ENCODE peak calls at places on chromosomes 12 and 14, in seven cellular contexts. One of them, this sample, is unnamed.

GRCh38 chr12:123526542-123527080 is 6.9 kb downstream of the RILPL1 start:
- DNase-seq in GM23338: no peak
- DNase-seq in tibial nerve: no peak
- DNase-seq in fibroblast of lung: no peak
- DNase-seq in heart left ventricle: no peak
- DNase-seq in cardiac muscle cell: no peak
- DNase-seq in HCT116: no peak
- DNase-seq in this sample: no peak

GRCh38 chr12:20214286-20214685 is 154.1 kb upstream of the PDE3A start:
- DNase-seq in HCT116: no peak
- DNase-seq in heart left ventricle: no peak
- DNase-seq in GM23338: no peak
- DNase-seq in cardiac muscle cell: no peak
- DNase-seq in tibial nerve: no peak
- DNase-seq in fibroblast of lung: peak; percentile 88
- DNase-seq in this sample: no peak

GRCh38 chr12:46492471-46493351 is 120.1 kb upstream of the SLC38A2 start:
- DNase-seq in GM23338: no peak
- DNase-seq in tibial nerve: no peak
- DNase-seq in fibroblast of lung: peak; percentile 92
- DNase-seq in cardiac muscle cell: no peak
- DNase-seq in heart left ventricle: no peak
- DNase-seq in HCT116: peak; percentile 85
- DNase-seq in this sample: no peak

GRCh38 chr12:125314051-125314882 is 249.0 kb downstream of the AACS start:
- DNase-seq in GM23338: peak; percentile 56
- DNase-seq in fibroblast of lung: no peak
- DNase-seq in heart left ventricle: no peak
- DNase-seq in cardiac muscle cell: no peak
- DNase-seq in tibial nerve: no peak
- DNase-seq in HCT116: no peak
- DNase-seq in this sample: no peak

GRCh38 chr12:98939350-98939749 is 294.3 kb downstream of the APAF1 start:
- DNase-seq in heart left ventricle: no peak
- DNase-seq in fibroblast of lung: peak; percentile 43
- DNase-seq in GM23338: peak; percentile 75
- DNase-seq in HCT116: peak; percentile 22
- DNase-seq in tibial nerve: no peak
- DNase-seq in cardiac muscle cell: peak; percentile 40
- DNase-seq in this sample: no peak

GRCh38 chr12:124848621-124849380 is 14.9 kb downstream of the SCARB1 start:
- DNase-seq in heart left ventricle: no peak
- DNase-seq in fibroblast of lung: no peak
- DNase-seq in HCT116: no peak
- DNase-seq in tibial nerve: no peak
- DNase-seq in cardiac muscle cell: no peak
- DNase-seq in GM23338: no peak
- DNase-seq in this sample: no peak

GRCh38 chr12:1234073-1234472 is 243.1 kb downstream of the ERC1 start:
- DNase-seq in cardiac muscle cell: peak; percentile 14
- DNase-seq in GM23338: no peak
- DNase-seq in fibroblast of lung: peak; percentile 47
- DNase-seq in tibial nerve: no peak
- DNase-seq in HCT116: no peak
- DNase-seq in heart left ventricle: no peak
- DNase-seq in this sample: no peak

GRCh38 chr14:30875788-30876053 is 1.4 kb downstream of the COCH start:
- DNase-seq in HCT116: no peak
- DNase-seq in cardiac muscle cell: no peak
- DNase-seq in fibroblast of lung: no peak
- DNase-seq in tibial nerve: no peak
- DNase-seq in heart left ventricle: no peak
- DNase-seq in GM23338: peak; percentile 48
- DNase-seq in this sample: no peak

GRCh38 chr14:104892517-104893434 is 27.7 kb downstream of the CEP170B start:
- DNase-seq in HCT116: no peak
- DNase-seq in cardiac muscle cell: no peak
- DNase-seq in tibial nerve: no peak
- DNase-seq in fibroblast of lung: no peak
- DNase-seq in heart left ventricle: no peak
- DNase-seq in GM23338: no peak
- DNase-seq in this sample: no peak

GRCh38 chr14:102927346-102927877 is 4.9 kb downstream of the AMN start:
- DNase-seq in heart left ventricle: peak; percentile 56
- DNase-seq in tibial nerve: no peak
- DNase-seq in fibroblast of lung: no peak
- DNase-seq in HCT116: peak; percentile 39
- DNase-seq in cardiac muscle cell: no peak
- DNase-seq in GM23338: peak; percentile 47
- DNase-seq in this sample: no peak

GRCh38 chr14:86838363-86838762 is 1154.6 kb downstream of the GALC start:
- DNase-seq in GM23338: no peak
- DNase-seq in fibroblast of lung: peak; percentile 24
- DNase-seq in tibial nerve: no peak
- DNase-seq in HCT116: no peak
- DNase-seq in cardiac muscle cell: no peak
- DNase-seq in heart left ventricle: no peak
- DNase-seq in this sample: no peak

GRCh38 chr12:111268738-111269572 is 99.9 kb downstream of the PHETA1 start:
- DNase-seq in cardiac muscle cell: no peak
- DNase-seq in tibial nerve: no peak
- DNase-seq in heart left ventricle: no peak
- DNase-seq in GM23338: peak; percentile 71
- DNase-seq in HCT116: peak; percentile 6
- DNase-seq in fibroblast of lung: no peak
- DNase-seq in this sample: no peak

GRCh38 chr12:129186952-129187351 is 333.7 kb downstream of the GLT1D1 start:
- DNase-seq in fibroblast of lung: no peak
- DNase-seq in GM23338: peak; percentile 40
- DNase-seq in tibial nerve: no peak
- DNase-seq in cardiac muscle cell: no peak
- DNase-seq in heart left ventricle: no peak
- DNase-seq in HCT116: no peak
- DNase-seq in this sample: no peak

GRCh38 chr12:21989819-21990412 is 48.7 kb upstream of the ABCC9 start:
- DNase-seq in fibroblast of lung: peak; percentile 74
- DNase-seq in tibial nerve: peak; percentile 22
- DNase-seq in heart left ventricle: no peak
- DNase-seq in cardiac muscle cell: peak; percentile 15
- DNase-seq in HCT116: peak; percentile 13
- DNase-seq in GM23338: peak; percentile 25
- DNase-seq in this sample: no peak

GRCh38 chr14:101365329-101366158 is 195.8 kb upstream of the DIO3 start:
- DNase-seq in HCT116: no peak
- DNase-seq in GM23338: no peak
- DNase-seq in heart left ventricle: no peak
- DNase-seq in tibial nerve: peak; percentile 36
- DNase-seq in fibroblast of lung: peak; percentile 3
- DNase-seq in cardiac muscle cell: no peak
- DNase-seq in this sample: no peak

GRCh38 chr12:130422676-130423075 is 85.0 kb downstream of the PIWIL1 start:
- DNase-seq in fibroblast of lung: no peak
- DNase-seq in heart left ventricle: no peak
- DNase-seq in HCT116: no peak
- DNase-seq in GM23338: no peak
- DNase-seq in cardiac muscle cell: no peak
- DNase-seq in tibial nerve: no peak
- DNase-seq in this sample: no peak

GRCh38 chr12:15996254-15996653 is 85.1 kb downstream of the DERA start:
- DNase-seq in fibroblast of lung: peak; percentile 19
- DNase-seq in heart left ventricle: no peak
- DNase-seq in cardiac muscle cell: peak; percentile 37
- DNase-seq in HCT116: no peak
- DNase-seq in GM23338: peak; percentile 50
- DNase-seq in tibial nerve: no peak
- DNase-seq in this sample: no peak

GRCh38 chr12:20018406-20018805 is 349.9 kb upstream of the PDE3A start:
- DNase-seq in cardiac muscle cell: no peak
- DNase-seq in GM23338: no peak
- DNase-seq in fibroblast of lung: no peak
- DNase-seq in HCT116: no peak
- DNase-seq in tibial nerve: no peak
- DNase-seq in heart left ventricle: no peak
- DNase-seq in this sample: no peak

GRCh38 chr12:114579389-114579788 is 104.6 kb downstream of the TBX3 start:
- DNase-seq in tibial nerve: no peak
- DNase-seq in HCT116: no peak
- DNase-seq in fibroblast of lung: no peak
- DNase-seq in GM23338: no peak
- DNase-seq in heart left ventricle: no peak
- DNase-seq in cardiac muscle cell: no peak
- DNase-seq in this sample: no peak

GRCh38 chr12:10131101-10131632 is 1.2 kb upstream of the CLEC7A start:
- DNase-seq in fibroblast of lung: no peak
- DNase-seq in heart left ventricle: no peak
- DNase-seq in tibial nerve: no peak
- DNase-seq in HCT116: no peak
- DNase-seq in GM23338: no peak
- DNase-seq in cardiac muscle cell: peak; percentile 47
- DNase-seq in this sample: no peak

GRCh38 chr12:10126401-10126800 is 3.6 kb downstream of the CLEC7A start:
- DNase-seq in fibroblast of lung: no peak
- DNase-seq in HCT116: no peak
- DNase-seq in heart left ventricle: no peak
- DNase-seq in tibial nerve: no peak
- DNase-seq in GM23338: no peak
- DNase-seq in cardiac muscle cell: no peak
- DNase-seq in this sample: no peak

GRCh38 chr12:10132971-10133370 is 3.0 kb upstream of the CLEC7A start:
- DNase-seq in fibroblast of lung: no peak
- DNase-seq in tibial nerve: no peak
- DNase-seq in heart left ventricle: no peak
- DNase-seq in GM23338: peak; percentile 32
- DNase-seq in cardiac muscle cell: no peak
- DNase-seq in HCT116: no peak
- DNase-seq in this sample: no peak

GRCh38 chr12:10128687-10129086 is 1.3 kb downstream of the CLEC7A start:
- DNase-seq in tibial nerve: peak; percentile 53
- DNase-seq in fibroblast of lung: no peak
- DNase-seq in HCT116: no peak
- DNase-seq in GM23338: no peak
- DNase-seq in cardiac muscle cell: no peak
- DNase-seq in heart left ventricle: no peak
- DNase-seq in this sample: no peak

GRCh38 chr12:10130042-10130441 is at the start of gene CLEC7A:
- DNase-seq in heart left ventricle: no peak
- DNase-seq in GM23338: no peak
- DNase-seq in tibial nerve: no peak
- DNase-seq in fibroblast of lung: no peak
- DNase-seq in HCT116: no peak
- DNase-seq in cardiac muscle cell: no peak
- DNase-seq in this sample: no peak
- H3K27ac ChIP-seq in heart left ventricle: peak within 1 kb of the TSS; percentile 65
- H3K27ac ChIP-seq in GM23338: no peak within 1 kb of the TSS
- H3K27ac ChIP-seq in tibial nerve: peak within 1 kb of the TSS; percentile 34
- H3K27ac ChIP-seq in fibroblast of lung: no peak within 1 kb of the TSS
- H3K27ac ChIP-seq in HCT116: no peak within 1 kb of the TSS
- H3K27ac ChIP-seq in cardiac muscle cell: no peak within 1 kb of the TSS
- H3K27ac ChIP-seq in this sample: no peak within 1 kb of the TSS

DNA sequence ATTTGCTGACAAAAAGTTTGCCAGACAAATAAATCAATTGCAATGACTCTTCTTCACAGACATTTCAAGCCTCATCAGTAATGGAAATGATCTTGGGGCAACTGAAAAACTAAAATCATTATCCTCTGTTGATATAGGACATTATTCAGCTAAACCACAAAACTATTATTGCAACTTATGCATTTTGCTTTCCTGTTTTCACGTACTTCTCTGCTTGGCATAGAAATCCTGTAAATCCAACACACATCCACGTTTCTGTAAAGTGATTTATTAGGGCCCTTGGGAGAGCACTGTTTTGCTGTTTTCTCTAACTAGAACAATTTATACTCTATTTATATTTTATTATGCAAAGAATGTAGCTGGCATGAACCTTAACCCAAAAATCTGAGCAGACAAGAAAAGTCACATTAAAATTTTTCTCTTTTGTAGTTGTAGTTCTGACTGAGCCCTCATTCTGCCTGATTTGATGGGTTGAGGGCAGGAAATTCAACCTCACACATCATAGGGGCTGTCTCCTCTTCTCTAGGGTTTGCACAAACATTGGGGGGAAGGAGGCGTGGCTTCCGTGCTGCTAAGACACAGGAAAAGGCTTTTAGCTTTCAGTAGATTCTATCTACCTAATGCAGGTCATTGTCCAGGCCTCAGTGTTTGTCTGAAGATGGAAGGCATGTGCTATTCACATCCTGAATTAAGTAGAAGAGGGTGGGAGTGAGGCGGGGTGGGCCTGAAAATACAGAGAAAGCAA is 11.5 kb upstream of the NUP107 start:
- DNase-seq in tibial nerve: peak; percentile 11
- DNase-seq in fibroblast of lung: no peak
- DNase-seq in heart left ventricle: no peak
- DNase-seq in cardiac muscle cell: no peak
- DNase-seq in HCT116: no peak
- DNase-seq in GM23338: peak; percentile 43
- DNase-seq in this sample: no peak
- H3K27ac ChIP-seq in tibial nerve: peak overlapping the region; percentile 37
- H3K27ac ChIP-seq in fibroblast of lung: no peak overlapping the region
- H3K27ac ChIP-seq in heart left ventricle: no peak overlapping the region
- H3K27ac ChIP-seq in cardiac muscle cell: no peak overlapping the region
- H3K27ac ChIP-seq in HCT116: no peak overlapping the region
- H3K27ac ChIP-seq in GM23338: peak overlapping the region; percentile 56
- H3K27ac ChIP-seq in this sample: no peak overlapping the region

DNA sequence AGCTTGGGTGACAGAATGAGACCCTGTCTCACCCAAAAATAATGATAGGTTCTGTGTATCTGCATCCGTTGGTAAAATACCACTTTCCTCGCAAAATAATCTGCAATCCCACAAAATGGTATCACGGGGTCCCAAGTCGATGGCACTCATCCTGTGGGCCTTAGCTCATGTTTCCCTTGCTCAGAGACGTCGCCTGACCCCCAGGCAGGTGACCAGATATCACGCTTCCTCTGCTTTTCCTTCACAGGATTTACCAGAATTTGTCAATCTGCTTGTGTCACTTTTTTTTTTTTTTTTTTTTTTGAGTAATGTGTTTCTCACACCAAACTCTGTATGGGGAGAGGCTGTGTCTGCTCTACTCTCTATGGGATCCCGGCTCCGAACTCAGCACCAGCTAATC is 162.6 kb downstream of the PRKCH start:
- DNase-seq in heart left ventricle: no peak
- DNase-seq in cardiac muscle cell: no peak
- DNase-seq in tibial nerve: no peak
- DNase-seq in HCT116: no peak
- DNase-seq in GM23338: no peak
- DNase-seq in fibroblast of lung: no peak
- DNase-seq in this sample: no peak
- H3K27ac ChIP-seq in heart left ventricle: no peak overlapping the region
- H3K27ac ChIP-seq in cardiac muscle cell: no peak overlapping the region
- H3K27ac ChIP-seq in tibial nerve: no peak overlapping the region
- H3K27ac ChIP-seq in HCT116: no peak overlapping the region
- H3K27ac ChIP-seq in GM23338: no peak overlapping the region
- H3K27ac ChIP-seq in fibroblast of lung: no peak overlapping the region
- H3K27ac ChIP-seq in this sample: no peak overlapping the region

DNA sequence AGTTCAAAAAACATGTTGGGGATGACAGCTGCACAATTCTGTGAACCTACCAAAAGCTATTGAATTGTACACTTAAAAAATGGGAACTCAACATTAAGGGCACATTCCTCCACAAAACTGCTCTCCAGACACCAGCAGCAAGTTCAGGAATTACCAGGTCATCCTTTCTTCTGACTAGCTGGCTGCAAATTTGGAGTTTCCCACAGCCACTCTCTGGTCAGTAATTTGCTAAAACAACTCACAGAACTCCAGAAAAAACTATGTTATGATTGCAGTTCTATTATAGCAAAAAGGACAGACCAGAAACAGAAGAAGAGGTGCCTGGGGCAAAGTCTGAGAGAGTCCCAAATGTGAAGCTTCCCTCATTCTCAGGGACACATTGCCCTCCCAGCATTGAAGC is 20.1 kb upstream of the PLEKHD1 start:
- DNase-seq in HCT116: no peak
- DNase-seq in heart left ventricle: no peak
- DNase-seq in GM23338: no peak
- DNase-seq in cardiac muscle cell: no peak
- DNase-seq in tibial nerve: no peak
- DNase-seq in fibroblast of lung: no peak
- DNase-seq in this sample: no peak
- H3K27ac ChIP-seq in HCT116: no peak overlapping the region
- H3K27ac ChIP-seq in heart left ventricle: no peak overlapping the region
- H3K27ac ChIP-seq in GM23338: no peak overlapping the region
- H3K27ac ChIP-seq in cardiac muscle cell: no peak overlapping the region
- H3K27ac ChIP-seq in tibial nerve: no peak overlapping the region
- H3K27ac ChIP-seq in fibroblast of lung: peak overlapping the region; percentile 33
- H3K27ac ChIP-seq in this sample: no peak overlapping the region